ENCODE peak calls at places on chromosomes 13 and 19, in seven cellular contexts. C is T follicular helper cell, I is omental fat pad, J is EL, G is endothelial cell of umbilical vein, V is AG08395, O is GM18507. D is an unnamed sample.

GRCh38 chr19:53982611-53983010 is 8.8 kb upstream of the CACNG6 start:
- DNase-seq in C (no peak), I (no peak), J (peak), G (peak), V (peak), O (no peak), D (no peak)

GRCh38 chr13:43261018-43261417 is 237.6 kb downstream of the DNAJC15 start:
- DNase-seq in C (no peak), I (no peak), J (peak), G (no peak), V (peak), O (no peak), D (no peak)

GRCh38 chr19:9032136-9032626 is 22.0 kb upstream of the MUC16 start:
- DNase-seq in C (no peak), I (no peak), J (no peak), G (no peak), V (no peak), O (no peak), D (no peak)

GRCh38 chr13:62176051-62176450 is 760.4 kb upstream of the PCDH20 start:
- DNase-seq in C (no peak), I (no peak), J (no peak), G (no peak), V (no peak), O (no peak), D (no peak)

GRCh38 chr19:23996549-23996948 is 81.9 kb downstream of the ZNF726 start:
- DNase-seq in C (no peak), I (no peak), J (peak), G (no peak), V (no peak), O (no peak), D (no peak)

GRCh38 chr13:84037937-84038464 is 155.7 kb upstream of the SLITRK1 start:
- DNase-seq in C (no peak), I (no peak), J (no peak), G (no peak), V (no peak), O (no peak), D (no peak)

GRCh38 chr13:21124853-21125252 is 51.5 kb downstream of the SKA3 start:
- DNase-seq in C (no peak), I (no peak), J (peak), G (peak), V (peak), O (no peak), D (peak)

GRCh38 chr19:38277549-38277948 is 13.2 kb downstream of the SPINT2 start:
- DNase-seq in C (no peak), I (no peak), J (no peak), G (no peak), V (no peak), O (no peak), D (no peak)

GRCh38 chr13:114005206-114005720 is 31.4 kb upstream of the C13orf46 start:
- DNase-seq in C (no peak), I (no peak), J (no peak), G (no peak), V (no peak), O (no peak), D (no peak)

GRCh38 chr19:16773259-16773658 is 53.6 kb downstream of the NWD1 start:
- DNase-seq in C (no peak), I (no peak), J (no peak), G (no peak), V (no peak), O (no peak), D (no peak)

GRCh38 chr19:33393286-33394005 is 19.9 kb downstream of the CEBPG start:
- DNase-seq in C (no peak), I (no peak), J (no peak), G (no peak), V (no peak), O (no peak), D (no peak)

GRCh38 chr19:29881386-29881785 is 60.7 kb upstream of the URI1 start:
- DNase-seq in C (no peak), I (no peak), J (peak), G (no peak), V (peak), O (no peak), D (no peak)

GRCh38 chr19:990119-990571 is 6.0 kb downstream of the WDR18 start:
- DNase-seq in C (no peak), I (no peak), J (no peak), G (no peak), V (no peak), O (no peak), D (no peak)

GRCh38 chr19:5968431-5969373 is 9.2 kb downstream of the RANBP3 start:
- DNase-seq in C (no peak), I (no peak), J (no peak), G (peak), V (no peak), O (no peak), D (no peak)

GRCh38 chr19:7808108-7808507 is 21.9 kb upstream of the EVI5L start:
- DNase-seq in C (no peak), I (no peak), J (no peak), G (no peak), V (no peak), O (no peak), D (no peak)

GRCh38 chr13:110855363-110855762 is 59.5 kb downstream of the ANKRD10 start:
- DNase-seq in C (no peak), I (no peak), J (no peak), G (no peak), V (no peak), O (no peak), D (no peak)

GRCh38 chr13:110646442-110647364 is 31.4 kb downstream of the NAXD start:
- DNase-seq in C (no peak), I (no peak), J (no peak), G (no peak), V (no peak), O (no peak), D (no peak)

GRCh38 chr19:51948979-51949378 is 21.7 kb downstream of the ZNF613 start:
- DNase-seq in C (no peak), I (no peak), J (peak), G (no peak), V (peak), O (no peak), D (no peak)

GRCh38 chr13:94858856-94859811 is 146.8 kb upstream of the SOX21 start:
- DNase-seq in C (no peak), I (no peak), J (no peak), G (peak), V (peak), O (no peak), D (no peak)

GRCh38 chr13:40386586-40386985 is 279.9 kb downstream of the FOXO1 start:
- DNase-seq in C (no peak), I (no peak), J (no peak), G (no peak), V (no peak), O (no peak), D (no peak)

GRCh38 chr13:97254809-97255208 is 32.7 kb downstream of the MBNL2 start:
- DNase-seq in C (no peak), I (no peak), J (peak), G (no peak), V (peak), O (no peak), D (peak)

GRCh38 chr13:45242070-45242469 is 41.2 kb upstream of the KCTD4 start:
- DNase-seq in C (no peak), I (no peak), J (peak), G (peak), V (peak), O (no peak), D (no peak)

GRCh38 chr13:47955836-47956235 is 45.2 kb downstream of the SUCLA2 start:
- DNase-seq in C (no peak), I (no peak), J (no peak), G (no peak), V (no peak), O (no peak), D (no peak)

GRCh38 chr19:39297931-39298634 is 1.9 kb downstream of the IFNL1 start:
- DNase-seq in C (no peak), I (no peak), J (no peak), G (no peak), V (no peak), O (no peak), D (no peak)

GRCh38 chr19:51531349-51532315 is at the start of gene SIGLEC6:
- DNase-seq in C (no peak), I (no peak), J (no peak), G (no peak), V (no peak), O (peak), D (no peak)

GRCh38 chr13:20997301-20998061 is 63.9 kb downstream of the LATS2 start:
- DNase-seq in C (no peak), I (no peak), J (peak), G (peak), V (peak), O (no peak), D (no peak)

GRCh38 chr13:72221276-72221962 is 354.4 kb upstream of the DACH1 start:
- DNase-seq in C (no peak), I (no peak), J (peak), G (peak), V (peak), O (no peak), D (no peak)

GRCh38 chr13:77980592-77980991 is 62.0 kb upstream of the EDNRB start:
- DNase-seq in C (no peak), I (no peak), J (peak), G (peak), V (peak), O (no peak), D (peak)

GRCh38 chr13:88908896-88909535 is 1237.8 kb downstream of the SLITRK5 start:
- DNase-seq in C (no peak), I (no peak), J (no peak), G (no peak), V (no peak), O (no peak), D (no peak)

D was measured in epithelial cell of proximal tubule.